ENCODE peak calls at places on chromosomes 2 and 18, in four cellular contexts. K is NCI-H2029, Q is nucleus accumbens, Y is NCI-H1105 treated with DMSO at 0.1 percent for 48 hours. D is an unnamed sample.

GRCh38 chr2:189363559-189363958 is 77.7 kb upstream of the WDR75 start:
- DNase-seq in K (no peak), Q (no peak), Y (no peak), D (no peak)

GRCh38 chr2:64730551-64731305 is 77.0 kb upstream of the SERTAD2 start:
- DNase-seq in K (peak), Q (peak), Y (peak), D (peak)

GRCh38 chr2:216362730-216363129 is 9.6 kb downstream of the MARCHF4 start:
- DNase-seq in K (no peak), Q (no peak), Y (peak), D (no peak)

GRCh38 chr2:39512434-39512935 is 75.4 kb upstream of the MAP4K3 start:
- DNase-seq in K (no peak), Q (no peak), Y (no peak), D (no peak)

GRCh38 chr2:217928324-217929293 is 74.2 kb downstream of the TNS1 start:
- DNase-seq in K (peak), Q (no peak), Y (peak), D (no peak)

GRCh38 chr2:1791670-1792069 is 47.4 kb upstream of the PXDN start:
- DNase-seq in K (no peak), Q (no peak), Y (no peak), D (no peak)

GRCh38 chr18:36099311-36099710 is 29.8 kb downstream of the SLC39A6 start:
- DNase-seq in K (no peak), Q (no peak), Y (no peak), D (no peak)

GRCh38 chr2:46548103-46548486 is 68.7 kb downstream of the TMEM247 start:
- DNase-seq in K (no peak), Q (no peak), Y (no peak), D (no peak)

GRCh38 chr18:70377317-70377799 is 88.5 kb downstream of the SOCS6 start:
- DNase-seq in K (no peak), Q (no peak), Y (no peak), D (no peak)

GRCh38 chr2:22912398-22912797 is 472.6 kb upstream of the KLHL29 start:
- DNase-seq in K (no peak), Q (no peak), Y (no peak), D (no peak)

GRCh38 chr2:9770308-9771100 is 72.8 kb upstream of the TAF1B start:
- DNase-seq in K (no peak), Q (peak), Y (no peak), D (peak)

GRCh38 chr2:160389875-160390274 is 103.7 kb downstream of the RBMS1 start:
- DNase-seq in K (no peak), Q (no peak), Y (no peak), D (no peak)

GRCh38 chr18:3207565-3207964 is 12.2 kb downstream of the MYOM1 start:
- DNase-seq in K (no peak), Q (no peak), Y (no peak), D (no peak)

GRCh38 chr2:35495182-35495581 is 860.4 kb upstream of the CRIM1 start:
- DNase-seq in K (no peak), Q (no peak), Y (no peak), D (no peak)

GRCh38 chr18:51039138-51040112 is 9.4 kb downstream of the SMAD4 start:
- DNase-seq in K (no peak), Q (no peak), Y (no peak), D (no peak)

GRCh38 chr2:133711226-133711625 is 143.0 kb upstream of the NCKAP5 start:
- DNase-seq in K (no peak), Q (no peak), Y (no peak), D (no peak)

GRCh38 chr18:8163287-8163959 is 445.8 kb upstream of the RAB12 start:
- DNase-seq in K (no peak), Q (no peak), Y (peak), D (no peak)

GRCh38 chr18:72674710-72675109 is 130.6 kb upstream of the CBLN2 start:
- DNase-seq in K (no peak), Q (no peak), Y (no peak), D (no peak)

GRCh38 chr2:120109186-120110061 is 96.5 kb downstream of the EPB41L5 start:
- DNase-seq in K (peak), Q (no peak), Y (peak), D (no peak)

GRCh38 chr2:37776487-37776886 is 105.0 kb upstream of the CDC42EP3 start:
- DNase-seq in K (no peak), Q (no peak), Y (no peak), D (no peak)

GRCh38 chr2:101124684-101125366 is 26.4 kb downstream of the TBC1D8 start:
- DNase-seq in K (no peak), Q (no peak), Y (no peak), D (no peak)

GRCh38 chr2:216690451-216691209 is 4.7 kb downstream of the IGFBP5 start:
- DNase-seq in K (no peak), Q (no peak), Y (peak), D (no peak)

GRCh38 chr2:206154197-206154596 is 5.0 kb downstream of the NDUFS1 start:
- DNase-seq in K (no peak), Q (no peak), Y (no peak), D (no peak)

GRCh38 chr2:209619782-209620181 is 151.8 kb upstream of the UNC80 start:
- DNase-seq in K (no peak), Q (no peak), Y (no peak), D (no peak)

GRCh38 chr2:208300847-208301618 is 35.0 kb downstream of the PIKFYVE start:
- DNase-seq in K (no peak), Q (no peak), Y (no peak), D (no peak)

GRCh38 chr2:240601061-240601830 is 14.7 kb downstream of the CAPN10 start:
- DNase-seq in K (no peak), Q (no peak), Y (no peak), D (no peak)

GRCh38 chr2:233404227-233404626 is 49.9 kb downstream of the DGKD start:
- DNase-seq in K (peak), Q (no peak), Y (peak), D (no peak)

GRCh38 chr2:192127434-192127833 is 67.3 kb downstream of the TMEFF2 start:
- DNase-seq in K (no peak), Q (no peak), Y (no peak), D (no peak)

GRCh38 chr2:217948897-217949296 is 53.9 kb downstream of the TNS1 start:
- DNase-seq in K (no peak), Q (no peak), Y (no peak), D (no peak)

GRCh38 chr2:20446280-20446916 is 476 bp upstream of the RHOB start:
- DNase-seq in K (no peak), Q (no peak), Y (no peak), D (no peak)

GRCh38 chr18:45221363-45221762 is 393.9 kb upstream of the SLC14A2 start:
- DNase-seq in K (no peak), Q (no peak), Y (no peak), D (no peak)

GRCh38 chr2:187360286-187360685 is 87.8 kb downstream of the CALCRL start:
- DNase-seq in K (no peak), Q (no peak), Y (no peak), D (no peak)

GRCh38 chr2:42105330-42106256 is 57.8 kb downstream of the PKDCC start:
- DNase-seq in K (no peak), Q (peak), Y (no peak), D (no peak)

GRCh38 chr2:3038636-3039035 is 339.0 kb downstream of the EIPR1 start:
- DNase-seq in K (no peak), Q (no peak), Y (no peak), D (no peak)

GRCh38 chr2:10486601-10487079 is 38.5 kb upstream of the ODC1 start:
- DNase-seq in K (no peak), Q (no peak), Y (peak), D (peak)

GRCh38 chr2:46643951-46644350 is 164.6 kb downstream of the TMEM247 start:
- DNase-seq in K (no peak), Q (no peak), Y (no peak), D (no peak)

GRCh38 chr2:69397234-69397633 is 10.2 kb upstream of the GFPT1 start:
- DNase-seq in K (no peak), Q (no peak), Y (no peak), D (no peak)

D was measured in NCI-H526 treated with DMSO at 0.1 percent for 48 hours.